ENCODE peak calls at places on chromosomes 16 and 17, in four cellular contexts. T is tibial nerve, E is A549, H is upper lobe of left lung. X is an unnamed sample.

GRCh38 chr17:35373532-35373983 is at the start of gene SLFN11:
- DNase-seq in T (peak; percentile 88), E (peak; percentile 88), H (peak; percentile 89), X (peak; percentile 72)

GRCh38 chr17:39294060-39294459 is 68.3 kb upstream of the STAC2 start:
- DNase-seq in T (no peak), E (no peak), H (no peak), X (no peak)

GRCh38 chr17:40551091-40551873 is 14.0 kb downstream of the CCR7 start:
- DNase-seq in T (peak; percentile 89), E (peak; percentile 99), H (peak; percentile 81), X (peak; percentile 82)

GRCh38 chr16:55488306-55488705 is 9.3 kb downstream of the MMP2 start:
- DNase-seq in T (no peak), E (no peak), H (no peak), X (no peak)

GRCh38 chr16:82182237-82183003 is 12.4 kb upstream of the MPHOSPH6 start:
- DNase-seq in T (no peak), E (no peak), H (no peak), X (no peak)

GRCh38 chr17:46089389-46089965 is 90.4 kb downstream of the STH start:
- DNase-seq in T (no peak), E (no peak), H (no peak), X (no peak)

GRCh38 chr16:57628008-57628781 is at the start of gene ADGRG1:
- DNase-seq in T (peak; percentile 56), E (peak; percentile 93), H (peak; percentile 60), X (no peak)

GRCh38 chr16:71630808-71631207 is 4.8 kb downstream of the MARVELD3 start:
- DNase-seq in T (no peak), E (no peak), H (no peak), X (no peak)

GRCh38 chr16:70753228-70753627 is 47.7 kb downstream of the VAC14 start:
- DNase-seq in T (no peak), E (no peak), H (no peak), X (no peak)

GRCh38 chr17:60802377-60802776 is 124.7 kb downstream of the BCAS3 start:
- DNase-seq in T (no peak), E (no peak), H (no peak), X (no peak)

GRCh38 chr17:78006338-78006737 is 47.8 kb downstream of the TNRC6C start:
- DNase-seq in T (no peak), E (no peak), H (no peak), X (no peak)

GRCh38 chr17:68700391-68700790 is 99.2 kb upstream of the FAM20A start:
- DNase-seq in T (no peak), E (no peak), H (no peak), X (no peak)

GRCh38 chr17:38942641-38943040 is 17.2 kb downstream of the LASP1NB start:
- DNase-seq in T (no peak), E (no peak), H (no peak), X (no peak)

GRCh38 chr16:22320572-22321339 is 23.5 kb downstream of the POLR3E start:
- DNase-seq in T (no peak), E (no peak), H (no peak), X (no peak)

GRCh38 chr16:24815052-24815451 is 30.7 kb upstream of the SLC5A11 start:
- DNase-seq in T (no peak), E (no peak), H (no peak), X (no peak)

GRCh38 chr16:76681296-76681695 is 404.1 kb downstream of the CNTNAP4 start:
- DNase-seq in T (no peak), E (no peak), H (no peak), X (no peak)

GRCh38 chr17:81371910-81372760 is 23.1 kb upstream of the BAHCC1 start:
- DNase-seq in T (no peak), E (peak; percentile 77), H (peak; percentile 58), X (peak; percentile 69)

GRCh38 chr17:40415390-40415789 is 2.3 kb downstream of the TOP2A start:
- DNase-seq in T (no peak), E (peak; percentile 57), H (no peak), X (no peak)

GRCh38 chr16:84593825-84594724 is 23.8 kb downstream of the COTL1 start:
- DNase-seq in T (no peak), E (no peak), H (peak; percentile 77), X (no peak)

GRCh38 chr16:54028013-54028412 is 258.6 kb downstream of the IRX3 start:
- DNase-seq in T (no peak), E (no peak), H (no peak), X (no peak)

GRCh38 chr16:10262377-10263132 is 80.3 kb upstream of the GRIN2A start:
- DNase-seq in T (no peak), E (no peak), H (no peak), X (no peak)

GRCh38 chr17:37386462-37386861 is 10.7 kb downstream of the C17orf78 start:
- DNase-seq in T (no peak), E (no peak), H (no peak), X (no peak)

GRCh38 chr17:3447625-3448024 is 14.0 kb upstream of the OR1E2 start:
- DNase-seq in T (no peak), E (peak; percentile 52), H (no peak), X (no peak)

GRCh38 chr17:63698381-63698885 is 1.5 kb downstream of the LIMD2 start:
- DNase-seq in T (no peak), E (no peak), H (no peak), X (no peak)

GRCh38 chr16:19898924-19899604 is 14.4 kb upstream of the GPRC5B start:
- DNase-seq in T (peak; percentile 73), E (peak; percentile 66), H (no peak), X (no peak)

GRCh38 chr16:85393674-85394510 is 219.2 kb upstream of the GSE1 start:
- DNase-seq in T (no peak), E (peak; percentile 65), H (peak; percentile 50), X (no peak)

GRCh38 chr17:35743911-35744328 is 9.1 kb downstream of the GAS2L2 start:
- DNase-seq in T (no peak), E (peak; percentile 49), H (no peak), X (no peak)

DNA sequence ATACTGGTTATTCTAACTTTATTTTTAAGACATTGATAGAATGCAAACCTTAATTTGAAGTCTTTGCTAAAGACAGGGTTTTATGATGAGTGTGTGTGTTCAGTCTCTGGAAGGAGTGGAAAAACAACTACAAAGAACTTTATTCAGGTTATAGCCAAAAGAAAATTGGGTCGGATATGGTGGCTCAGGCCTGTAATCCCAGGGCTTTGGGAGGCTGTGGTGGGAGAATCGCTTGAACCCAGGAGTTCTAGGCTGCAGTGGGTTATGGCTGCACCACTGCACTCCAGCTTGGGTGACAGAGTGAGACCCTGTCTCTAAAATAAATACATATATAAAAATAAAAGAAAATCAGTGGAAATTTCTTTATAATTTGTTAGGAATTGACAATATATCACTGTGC is 581.5 kb upstream of the CA10 start:
- DNase-seq in T (no peak), E (no peak), H (no peak), X (no peak)
- H3K9me3 ChIP-seq in T (no peaks in the 10 kb centered on the region), E (no peaks in the 10 kb centered on the region), H (no peaks in the 10 kb centered on the region), X (no peaks in the 10 kb centered on the region)

GRCh38 chr17:61928101-61928436 is 287 bp upstream of the INTS2 start:
- DNase-seq in T (no peak), E (no peak), H (no peak), X (no peak)
- TF ChIP-seq POLR2A in T (no peak), E (no peak), H (no peak), X (no peak)

GRCh38 chr16:35561346-35561745 is 2101.9 kb downstream of the TP53TG3F start:
- DNase-seq in T (no peak), E (no peak), H (no peak), X (no peak)

GRCh38 chr16:35560637-35560984 is 2101.2 kb downstream of the TP53TG3F start:
- DNase-seq in T (no peak), E (no peak), H (no peak), X (no peak)

GRCh38 chr16:35562471-35562870 is 2103.1 kb downstream of the TP53TG3F start:
- DNase-seq in T (no peak), E (no peak), H (no peak), X (no peak)

GRCh38 chr16:35557731-35558130 is 2098.3 kb downstream of the TP53TG3F start:
- DNase-seq in T (no peak), E (no peak), H (no peak), X (no peak)

DNA sequence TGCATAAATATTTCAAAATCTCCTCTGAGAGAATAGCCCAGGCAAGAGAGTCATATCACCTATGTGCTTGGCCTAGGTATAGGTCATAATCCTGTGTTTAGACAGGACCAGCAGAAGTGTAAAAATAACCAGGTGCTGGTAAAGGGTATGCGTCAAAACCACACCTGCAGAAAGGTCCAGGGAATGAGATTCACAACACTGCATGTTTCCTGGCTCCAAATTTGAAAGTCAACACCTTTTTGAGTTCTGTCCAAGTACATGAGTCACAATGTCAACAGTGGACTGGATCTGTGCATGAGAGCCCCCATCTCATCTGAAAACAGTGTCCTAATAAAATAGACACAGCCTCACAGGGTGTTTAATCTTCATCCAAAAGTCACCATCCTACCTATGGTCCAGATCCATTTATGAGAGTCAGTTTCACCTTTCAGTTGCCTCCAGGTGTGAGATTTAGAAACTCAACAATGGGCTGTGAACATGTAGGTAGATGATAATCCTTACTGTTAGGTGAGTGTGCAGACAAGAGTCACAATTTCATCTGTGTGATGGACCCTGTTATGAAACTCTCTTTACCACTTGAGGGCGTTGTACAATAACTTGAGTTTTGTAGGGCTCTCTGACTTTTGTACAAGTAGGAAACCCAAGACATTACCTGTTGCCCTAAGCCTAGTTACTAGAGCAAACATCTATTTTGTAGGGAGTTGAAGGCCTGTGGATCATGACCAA is 2100.7 kb downstream of the TP53TG3F start:
- DNase-seq in T (no peak), E (no peak), H (no peak), X (no peak)
- H3K9me3 ChIP-seq in T (no peaks in the 10 kb centered on the region), E (no peaks in the 10 kb centered on the region), H (no peaks in the 10 kb centered on the region), X (no peaks in the 10 kb centered on the region)

GRCh38 chr17:80035687-80035936 is at the start of gene TBC1D16:
- DNase-seq in T (no peak), E (no peak), H (no peak), X (no peak)
- TF ChIP-seq POLR2A in T (no peak), E (no peak), H (no peak), X (peak; percentile 1)

DNA sequence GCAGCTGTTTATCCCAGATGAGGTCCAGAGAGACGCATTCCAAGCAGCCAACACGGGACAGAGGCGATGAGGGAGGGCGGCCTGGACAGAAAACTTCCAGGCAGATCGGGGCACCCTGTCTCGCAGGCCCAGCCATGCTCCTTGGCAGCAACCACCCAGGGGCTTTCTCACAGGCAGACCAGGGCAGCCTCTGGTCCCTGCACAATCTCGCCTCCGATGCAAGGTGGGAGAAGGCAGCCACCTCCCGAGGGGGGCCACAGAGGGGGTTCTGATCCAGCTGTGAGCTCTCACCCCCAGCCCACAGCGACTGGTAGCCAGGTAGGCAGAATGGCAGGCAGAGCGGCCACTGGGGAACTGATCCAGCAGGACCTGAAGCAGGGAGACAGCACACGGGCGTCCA is 48.7 kb downstream of the LMF1 start:
- DNase-seq in T (no peak), E (no peak), H (no peak), X (no peak)
- H3K9me3 ChIP-seq in T (no peaks in the 10 kb centered on the region), E (peaks cover 14% of the 10 kb centered on the region), H (no peaks in the 10 kb centered on the region), X (no peaks in the 10 kb centered on the region)

GRCh38 chr17:1627987-1628855 is at the start of gene SLC43A2:
- DNase-seq in T (peak; percentile 69), E (peak; percentile 88), H (peak; percentile 90), X (peak; percentile 76)
- TF ChIP-seq POLR2A in T (peak; percentile 34), E (peak; percentile 50), H (peak; percentile 2), X (peak; percentile 26)